ENCODE peak calls at places on chromosomes 3 and 15, in six cellular contexts. S is NCI-H1105; H is ovary; P is A172; K is stimulated activated CD8-positive, alpha-beta memory T cell treated with anti-CD3 and anti-CD28 coated beads, Interleukin-2, amount 100 ng/mL, for 48 hours; W is stimulated activated CD4-positive, alpha-beta T cell treated with anti-CD3 and anti-CD28 coated beads, Interleukin-2, amount 100 ng/mL, for 48 hours. A is an unnamed sample.

GRCh38 chr15:70098170-70098460 is 398 bp upstream of the TLE3 start:
- DNase-seq in S (no peak), H (no peak), P (no peak), K (no peak), W (no peak), A (no peak)

GRCh38 chr15:81308260-81308659 is 15.7 kb downstream of the STARD5 start:
- DNase-seq in S (no peak), H (no peak), P (no peak), K (no peak), W (no peak), A (no peak)

GRCh38 chr3:111373861-111374260 is 168.1 kb upstream of the CD96 start:
- DNase-seq in S (no peak), H (no peak), P (no peak), K (no peak), W (no peak), A (no peak)

GRCh38 chr3:170753421-170754344 is 116.3 kb downstream of the RPL22L1 start:
- DNase-seq in S (no peak), H (no peak), P (no peak), K (no peak), W (no peak), A (no peak)

GRCh38 chr3:29463306-29463705 is 182.4 kb downstream of the RBMS3 start:
- DNase-seq in S (no peak), H (no peak), P (no peak), K (no peak), W (no peak), A (no peak)

GRCh38 chr3:193863657-193864323 is 270.8 kb downstream of the OPA1 start:
- DNase-seq in S (no peak), H (peak), P (peak), K (no peak), W (no peak), A (no peak)

GRCh38 chr3:195258449-195259145 is 12.4 kb downstream of the XXYLT1 start:
- DNase-seq in S (no peak), H (peak), P (no peak), K (no peak), W (no peak), A (no peak)

GRCh38 chr3:163058190-163058854 is 1561.7 kb downstream of the OTOL1 start:
- DNase-seq in S (no peak), H (peak), P (no peak), K (no peak), W (no peak), A (no peak)

GRCh38 chr15:57129064-57129463 is 210.6 kb downstream of the TCF12 start:
- DNase-seq in S (no peak), H (no peak), P (no peak), K (no peak), W (no peak), A (no peak)

GRCh38 chr3:52873433-52874159 is 23.8 kb downstream of the STIMATE start:
- DNase-seq in S (no peak), H (no peak), P (peak), K (no peak), W (no peak), A (no peak)

GRCh38 chr15:45399381-45400212 is 21.3 kb upstream of the GATM start:
- DNase-seq in S (peak), H (no peak), P (peak), K (no peak), W (no peak), A (no peak)

GRCh38 chr3:66567066-66567465 is 66.2 kb upstream of the LRIG1 start:
- DNase-seq in S (no peak), H (no peak), P (no peak), K (no peak), W (no peak), A (no peak)

GRCh38 chr3:196740476-196741400 is 1.1 kb downstream of the PAK2 start:
- DNase-seq in S (peak), H (no peak), P (peak), K (peak), W (peak), A (peak)

GRCh38 chr3:60501303-60501702 is 749.9 kb downstream of the FHIT start:
- DNase-seq in S (no peak), H (no peak), P (no peak), K (no peak), W (no peak), A (no peak)

GRCh38 chr3:67635257-67635656 is 19.2 kb downstream of the SUCLG2 start:
- DNase-seq in S (no peak), H (no peak), P (peak), K (no peak), W (no peak), A (no peak)

GRCh38 chr3:171851685-171852084 is 8.5 kb downstream of the TMEM212 start:
- DNase-seq in S (no peak), H (no peak), P (peak), K (no peak), W (no peak), A (no peak)

GRCh38 chr15:45637552-45638033 is 2.8 kb downstream of the SQOR start:
- DNase-seq in S (no peak), H (peak), P (peak), K (no peak), W (peak), A (no peak)

GRCh38 chr15:80233511-80234080 is 18.4 kb downstream of the CTXND1 start:
- DNase-seq in S (no peak), H (no peak), P (no peak), K (no peak), W (no peak), A (no peak)

GRCh38 chr15:31352911-31353811 is 26.5 kb downstream of the KLF13 start:
- DNase-seq in S (peak), H (peak), P (peak), K (peak), W (peak), A (no peak)

GRCh38 chr3:140365872-140366697 is 311.8 kb upstream of the TRIM42 start:
- DNase-seq in S (no peak), H (no peak), P (no peak), K (no peak), W (no peak), A (peak)

GRCh38 chr3:4688411-4688810 is 195.3 kb downstream of the ITPR1 start:
- DNase-seq in S (no peak), H (no peak), P (no peak), K (no peak), W (no peak), A (no peak)

GRCh38 chr3:59566481-59566975 is 516.7 kb upstream of the CFAP20DC start:
- DNase-seq in S (no peak), H (no peak), P (no peak), K (no peak), W (no peak), A (no peak)

GRCh38 chr15:48855501-48856440 is 22.2 kb upstream of the EID1 start:
- DNase-seq in S (peak), H (no peak), P (peak), K (no peak), W (no peak), A (no peak)

GRCh38 chr15:40746916-40747418 is 8.1 kb downstream of the RMDN3 start:
- DNase-seq in S (no peak), H (no peak), P (no peak), K (no peak), W (no peak), A (no peak)

GRCh38 chr3:114675104-114675503 is 381.3 kb downstream of the TIGIT start:
- DNase-seq in S (no peak), H (no peak), P (no peak), K (no peak), W (no peak), A (no peak)

GRCh38 chr3:186418601-186419238 is 56.7 kb upstream of the DGKG start:
- DNase-seq in S (no peak), H (no peak), P (peak), K (no peak), W (no peak), A (no peak)

GRCh38 chr15:51828621-51829359 is 663 bp upstream of the TMOD3 start:
- DNase-seq in S (no peak), H (no peak), P (peak), K (no peak), W (no peak), A (no peak)

GRCh38 chr3:87270908-87271727 is 5.3 kb downstream of the POU1F1 start:
- DNase-seq in S (no peak), H (no peak), P (peak), K (no peak), W (no peak), A (no peak)

GRCh38 chr3:45381168-45381852 is 7.1 kb upstream of the LARS2 start:
- DNase-seq in S (no peak), H (no peak), P (no peak), K (no peak), W (no peak), A (no peak)

GRCh38 chr3:59654120-59654952 is 604.5 kb upstream of the CFAP20DC start:
- DNase-seq in S (no peak), H (no peak), P (no peak), K (no peak), W (no peak), A (peak)

GRCh38 chr15:36598529-36599177 is 19.2 kb downstream of the CDIN1 start:
- DNase-seq in S (no peak), H (no peak), P (no peak), K (no peak), W (no peak), A (no peak)

GRCh38 chr15:50166216-50166615 is 15.8 kb upstream of the SLC27A2 start:
- DNase-seq in S (no peak), H (no peak), P (peak), K (no peak), W (no peak), A (no peak)

GRCh38 chr3:18047052-18047451 is 304.6 kb upstream of the TBC1D5 start:
- DNase-seq in S (no peak), H (no peak), P (no peak), K (no peak), W (no peak), A (no peak)

GRCh38 chr3:14118400-14119165 is 6.1 kb downstream of the CHCHD4 start:
- DNase-seq in S (no peak), H (peak), P (no peak), K (no peak), W (no peak), A (no peak)

GRCh38 chr15:94306700-94307650 is 75.6 kb downstream of the MCTP2 start:
- DNase-seq in S (no peak), H (no peak), P (peak), K (no peak), W (no peak), A (no peak)

GRCh38 chr3:105140899-105141367 is 225.8 kb upstream of the ALCAM start:
- DNase-seq in S (no peak), H (no peak), P (no peak), K (no peak), W (no peak), A (no peak)

GRCh38 chr15:66638377-66638776 is 63.7 kb upstream of the SMAD6 start:
- DNase-seq in S (no peak), H (no peak), P (no peak), K (no peak), W (no peak), A (no peak)